ENCODE peak calls at places on chromosomes 2 and 18, in nine cellular contexts. G is NB4, S is HepG2, K is HCT116, Z is A549, T is WTC11, A is GM12878, P is K562, Q is SK-N-SH. E is an unnamed sample.

GRCh38 chr2:3636586-3637310 is 21.3 kb upstream of the ALLC start:
- DNase-seq in P (no peak), T (peak), S (no peak), K (no peak), G (no peak), A (no peak), Q (no peak), Z (no peak), E (no peak)

GRCh38 chr2:3494984-3495666 is 24.2 kb downstream of the ADI1 start:
- DNase-seq in Z (no peak), Q (peak), P (no peak), G (no peak), A (no peak), S (no peak), K (no peak), T (no peak), E (no peak)

GRCh38 chr18:55588001-55588875 is at the start of gene TCF4:
- DNase-seq in Z (peak), K (no peak), S (no peak), P (peak), G (peak), Q (peak), T (peak), A (no peak), E (peak)

GRCh38 chr2:46231721-46232120 is 65.5 kb upstream of the EPAS1 start:
- DNase-seq in P (no peak), S (no peak), A (no peak), Z (no peak), K (no peak), G (no peak), T (no peak), Q (no peak), E (no peak)

GRCh38 chr18:74517236-74517630 is 17.1 kb upstream of the CNDP1 start:
- DNase-seq in T (no peak), K (no peak), P (no peak), A (no peak), G (no peak), Z (no peak), S (no peak), Q (no peak), E (no peak)

GRCh38 chr2:217431577-217432269 is 571.1 kb downstream of the TNS1 start:
- DNase-seq in P (peak), T (no peak), Q (no peak), K (no peak), G (peak), S (no peak), Z (no peak), A (no peak), E (no peak)

GRCh38 chr18:76405761-76406356 is 89.2 kb downstream of the ZNF516 start:
- DNase-seq in Q (peak), K (peak), P (peak), T (peak), A (no peak), Z (peak), S (peak), G (peak), E (peak)

GRCh38 chr2:8614646-8615045 is 67.2 kb upstream of the ID2 start:
- DNase-seq in Q (no peak), Z (no peak), T (no peak), P (no peak), G (no peak), A (no peak), S (no peak), K (no peak), E (no peak)

GRCh38 chr2:80062298-80062697 is 242.3 kb downstream of the LRRTM1 start:
- DNase-seq in P (no peak), S (no peak), A (no peak), K (no peak), T (no peak), Q (no peak), G (no peak), Z (no peak), E (no peak)

GRCh38 chr2:102592601-102593000 is 26.8 kb upstream of the SLC9A2 start:
- DNase-seq in S (no peak), K (no peak), Q (no peak), A (no peak), P (peak), Z (peak), T (peak), G (peak), E (peak)

GRCh38 chr2:111155610-111156009 is 34.9 kb downstream of the BCL2L11 start:
- DNase-seq in G (no peak), K (no peak), A (no peak), S (peak), T (no peak), P (no peak), Q (no peak), Z (no peak), E (peak)

GRCh38 chr2:100655936-100656534 is 93.2 kb downstream of the PDCL3 start:
- DNase-seq in A (no peak), Q (no peak), K (no peak), S (no peak), Z (no peak), P (no peak), T (no peak), G (no peak), E (no peak)

GRCh38 chr2:54539683-54540082 is 83.6 kb downstream of the SPTBN1 start:
- DNase-seq in Q (no peak), T (no peak), P (no peak), Z (no peak), G (no peak), S (no peak), K (no peak), A (no peak), E (no peak)

GRCh38 chr2:172101008-172101706 is 1.5 kb downstream of the DLX2 start:
- DNase-seq in K (no peak), S (no peak), Z (no peak), T (no peak), G (peak), A (no peak), Q (peak), P (no peak), E (no peak)

GRCh38 chr2:240404174-240404852 is 31.1 kb upstream of the GPC1 start:
- DNase-seq in G (no peak), A (no peak), T (no peak), Q (no peak), K (no peak), P (no peak), Z (no peak), S (no peak), E (no peak)

GRCh38 chr2:197803033-197803444 is 1.4 kb upstream of the PLCL1 start:
- DNase-seq in Q (peak), T (no peak), Z (peak), A (peak), G (peak), P (peak), S (peak), K (peak), E (peak)

GRCh38 chr2:19574788-19575260 is 216.4 kb upstream of the OSR1 start:
- DNase-seq in P (no peak), S (no peak), G (no peak), K (no peak), Q (no peak), T (no peak), Z (no peak), A (no peak), E (peak)

GRCh38 chr2:120269076-120269744 is 16.6 kb downstream of the RALB start:
- DNase-seq in S (no peak), K (no peak), P (no peak), Q (no peak), Z (no peak), G (no peak), A (no peak), T (no peak), E (no peak)

GRCh38 chr2:216551234-216551633 is 52.6 kb downstream of the RPL37A start:
- DNase-seq in K (no peak), P (no peak), A (no peak), Q (no peak), Z (no peak), S (peak), T (no peak), G (no peak), E (peak)

GRCh38 chr2:75605770-75606535 is 40.6 kb upstream of the MRPL19 start:
- DNase-seq in Z (peak), Q (no peak), S (peak), A (no peak), K (no peak), P (no peak), T (no peak), G (no peak), E (peak)

GRCh38 chr2:198664349-198664748 is 793.4 kb downstream of the SATB2 start:
- DNase-seq in Z (no peak), T (no peak), K (no peak), S (no peak), G (no peak), Q (no peak), A (no peak), P (no peak), E (no peak)

GRCh38 chr2:205904873-205905272 is 181.1 kb downstream of the INO80D start:
- DNase-seq in Q (no peak), K (no peak), S (no peak), P (no peak), Z (no peak), T (no peak), A (no peak), G (no peak), E (no peak)

GRCh38 chr18:48949051-48949605 is 1.6 kb downstream of the SMAD7 start:
- DNase-seq in G (peak), P (no peak), A (no peak), Z (no peak), Q (no peak), T (no peak), S (no peak), K (no peak), E (peak)

DNA sequence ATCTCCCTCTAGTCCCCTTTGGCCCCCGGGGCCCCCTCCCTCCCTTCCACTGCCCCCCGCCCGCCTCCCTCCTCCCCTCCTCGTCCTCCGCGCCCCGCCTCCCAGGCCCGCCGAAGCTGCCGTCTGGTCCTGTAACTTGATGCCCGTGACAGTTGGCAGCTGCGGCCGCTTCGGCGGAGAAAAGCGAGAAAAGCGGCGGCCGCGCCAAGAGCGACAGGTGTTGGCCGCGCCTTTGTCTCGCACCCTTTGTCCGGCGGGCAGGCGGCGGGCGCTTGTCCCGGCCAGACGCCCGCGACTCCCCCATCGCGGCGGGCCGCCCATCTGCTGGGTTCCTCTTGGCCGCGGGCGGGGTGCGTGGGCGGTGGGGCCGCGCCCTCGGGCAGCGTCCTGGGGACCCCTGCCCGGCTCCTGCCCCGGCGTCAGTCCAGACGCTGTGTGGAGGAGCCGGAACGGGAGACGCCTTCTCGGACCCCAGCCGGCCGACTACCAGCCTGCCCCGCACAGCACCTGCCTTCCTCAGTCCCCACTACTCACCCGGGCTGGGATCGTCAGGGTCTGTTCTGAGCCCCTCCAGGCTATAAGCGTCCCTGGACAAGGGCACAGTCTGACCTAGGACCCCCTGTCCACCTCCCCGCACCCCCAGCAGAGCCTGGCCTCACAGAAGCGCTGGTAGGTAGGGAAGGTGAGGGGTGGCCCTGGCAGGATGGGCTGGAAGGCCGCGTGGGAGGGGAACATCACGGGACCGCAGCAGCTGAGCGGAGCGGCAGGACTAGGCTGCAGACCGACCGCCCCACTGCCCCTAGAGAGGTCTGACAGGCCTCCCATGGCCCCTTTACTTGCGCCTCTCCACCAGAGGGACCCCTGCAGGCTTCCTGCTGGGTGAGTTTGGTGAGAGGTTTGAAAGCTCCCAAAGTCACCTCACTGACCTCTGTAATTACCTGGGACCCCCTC is 1.2 kb upstream of the HES6 start:
- DNase-seq in A (no peak), Z (no peak), T (peak), G (peak), P (peak), S (no peak), K (peak), Q (no peak), E (peak)
- TF ChIP-seq MAX in A (no peak), Z (no peak), T (no peak), G (peak), P (peak), S (no peak), K (peak), Q (no peak), E (no peak)

GRCh38 chr18:50947899-50948298 is 19.9 kb upstream of the ELAC1 start:
- DNase-seq in G (no peak), Q (no peak), P (no peak), T (no peak), Z (no peak), A (no peak), S (no peak), K (no peak), E (no peak)
- TF ChIP-seq MAX in G (no peak), Q (peak), P (no peak), T (no peak), Z (no peak), A (no peak), S (no peak), K (no peak), E (no peak)

DNA sequence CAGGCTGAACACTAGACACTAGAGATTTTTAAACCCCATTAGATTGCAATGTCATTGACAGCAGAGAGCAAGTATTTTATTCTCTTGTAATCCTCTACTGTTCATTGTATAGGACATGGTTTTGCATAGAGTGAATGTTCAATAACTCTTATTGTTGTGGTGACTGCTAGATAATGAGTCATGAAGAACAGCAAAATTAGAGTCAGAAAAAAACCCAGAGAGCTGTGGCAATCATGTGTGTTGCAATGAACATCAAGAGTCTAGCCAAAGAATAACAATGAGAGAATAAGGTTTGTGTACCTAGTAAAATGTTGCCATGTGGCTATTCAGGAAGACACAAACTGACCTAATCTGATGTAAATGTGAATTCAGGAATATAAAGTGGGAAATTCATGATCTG is 684.0 kb downstream of the DSC3 start:
- DNase-seq in K (no peak), G (peak), S (no peak), Q (no peak), P (no peak), T (no peak), A (no peak), Z (no peak), E (no peak)
- TF ChIP-seq MAX in K (no peak), G (peak), S (no peak), Q (no peak), P (no peak), T (no peak), A (no peak), Z (no peak), E (no peak)

DNA sequence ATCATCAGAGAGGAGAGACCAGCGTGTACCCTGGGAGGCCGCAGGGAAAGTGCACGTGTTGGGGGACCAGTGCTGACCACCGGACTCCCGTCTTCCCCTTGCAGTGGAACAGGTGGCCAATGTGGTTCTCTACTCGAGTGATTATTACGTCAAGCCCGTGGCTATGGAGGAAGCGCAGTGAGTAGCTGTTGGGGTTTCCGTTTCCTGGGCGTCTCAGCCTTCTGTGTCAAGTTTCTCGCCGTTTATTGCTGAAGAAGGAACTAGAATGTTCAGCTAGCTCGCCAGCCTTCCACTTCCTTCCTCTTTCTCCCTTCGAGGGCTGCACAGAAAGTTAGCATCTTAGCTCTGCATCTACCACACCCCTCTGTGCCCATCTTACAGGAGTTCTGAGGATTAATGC is 22.8 kb upstream of the DGKD start:
- DNase-seq in P (no peak), G (peak), S (no peak), A (peak), K (no peak), Q (no peak), T (no peak), Z (no peak), E (no peak)
- TF ChIP-seq MAX in P (no peak), G (peak), S (no peak), A (peak), K (no peak), Q (no peak), T (no peak), Z (no peak), E (no peak)

DNA sequence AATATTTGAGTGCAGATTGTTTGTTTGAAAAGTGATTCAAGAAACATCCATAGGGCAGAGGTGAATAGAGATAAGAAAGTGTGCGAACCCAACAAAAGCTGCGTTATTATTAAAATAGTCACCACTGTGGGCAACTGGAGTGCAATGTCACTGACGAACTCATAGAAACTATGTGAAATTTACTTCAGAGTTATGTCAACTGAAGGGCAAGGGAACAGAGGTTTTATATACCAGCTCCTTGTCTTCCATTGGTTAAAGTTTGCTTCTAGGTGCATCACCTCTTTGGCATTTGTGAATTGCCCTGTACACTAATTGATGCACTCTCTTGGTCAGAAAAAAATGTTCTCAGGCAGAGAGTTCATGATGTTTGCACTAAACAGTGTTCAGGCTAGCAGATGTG is 110.5 kb upstream of the NYAP2 start:
- DNase-seq in G (no peak), K (no peak), P (no peak), S (no peak), T (no peak), Q (no peak), Z (peak), A (no peak), E (no peak)
- TF ChIP-seq MAX in G (no peak), K (no peak), P (no peak), S (no peak), T (no peak), Q (no peak), Z (no peak), A (no peak), E (no peak)

GRCh38 chr18:5294113-5294617 is 1.4 kb downstream of the ZBTB14 start:
- DNase-seq in K (no peak), P (peak), T (no peak), S (no peak), Z (no peak), G (no peak), Q (peak), A (no peak), E (peak)
- TF ChIP-seq MAX in K (no peak), P (no peak), T (no peak), S (no peak), Z (no peak), G (no peak), Q (no peak), A (no peak), E (no peak)

GRCh38 chr2:37604716-37605115 is 66.7 kb downstream of the CDC42EP3 start:
- DNase-seq in A (no peak), G (no peak), S (no peak), K (no peak), Z (no peak), T (no peak), P (no peak), Q (no peak), E (peak)
- TF ChIP-seq MAX in A (no peak), G (no peak), S (no peak), K (no peak), Z (no peak), T (no peak), P (no peak), Q (no peak), E (no peak)

GRCh38 chr2:132815522-132815921 is 145.5 kb upstream of the LYPD1 start:
- DNase-seq in Q (no peak), G (no peak), A (no peak), Z (peak), T (no peak), S (no peak), P (no peak), K (no peak), E (no peak)
- TF ChIP-seq MAX in Q (no peak), G (no peak), A (no peak), Z (no peak), T (no peak), S (no peak), P (no peak), K (no peak), E (no peak)

DNA sequence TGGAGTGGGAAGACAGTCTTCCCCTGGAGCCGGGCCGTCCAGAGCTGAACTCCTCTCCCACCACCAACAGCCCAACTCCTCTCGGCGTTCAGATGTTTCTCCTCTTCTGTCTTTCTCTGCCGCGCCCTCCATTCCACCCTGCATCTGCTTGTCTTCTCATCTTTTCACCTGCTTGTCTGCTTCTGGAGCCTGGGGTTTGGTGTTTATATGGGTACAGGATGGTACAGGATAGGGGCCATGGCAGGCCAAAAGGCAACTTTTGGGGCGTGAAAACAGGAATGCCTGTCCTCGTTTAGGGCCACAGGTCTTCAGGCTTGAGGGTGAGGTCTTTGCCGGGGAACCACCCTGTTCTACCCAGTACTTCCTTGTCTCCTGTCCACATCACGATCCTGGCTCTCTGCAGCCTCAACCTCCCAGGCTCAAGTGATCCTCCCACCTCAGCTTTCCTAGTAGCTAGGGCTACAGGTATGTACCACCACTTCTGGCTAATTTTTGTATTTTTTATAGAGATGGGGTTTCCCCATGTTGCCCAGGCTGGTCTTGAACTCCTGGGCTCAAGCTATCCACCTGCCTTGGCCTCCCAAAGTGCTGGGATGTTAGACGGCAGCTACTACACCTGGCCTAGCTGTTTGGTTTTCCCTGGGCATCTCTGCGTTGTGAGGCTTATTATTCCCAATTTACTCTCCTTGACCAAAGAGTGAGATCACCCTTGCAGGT is 60.8 kb upstream of the REL start:
- DNase-seq in Z (no peak), K (no peak), G (no peak), S (no peak), A (no peak), P (no peak), T (no peak), Q (no peak), E (no peak)
- TF ChIP-seq MAX in Z (no peak), K (no peak), G (no peak), S (no peak), A (no peak), P (no peak), T (no peak), Q (no peak), E (no peak)

DNA sequence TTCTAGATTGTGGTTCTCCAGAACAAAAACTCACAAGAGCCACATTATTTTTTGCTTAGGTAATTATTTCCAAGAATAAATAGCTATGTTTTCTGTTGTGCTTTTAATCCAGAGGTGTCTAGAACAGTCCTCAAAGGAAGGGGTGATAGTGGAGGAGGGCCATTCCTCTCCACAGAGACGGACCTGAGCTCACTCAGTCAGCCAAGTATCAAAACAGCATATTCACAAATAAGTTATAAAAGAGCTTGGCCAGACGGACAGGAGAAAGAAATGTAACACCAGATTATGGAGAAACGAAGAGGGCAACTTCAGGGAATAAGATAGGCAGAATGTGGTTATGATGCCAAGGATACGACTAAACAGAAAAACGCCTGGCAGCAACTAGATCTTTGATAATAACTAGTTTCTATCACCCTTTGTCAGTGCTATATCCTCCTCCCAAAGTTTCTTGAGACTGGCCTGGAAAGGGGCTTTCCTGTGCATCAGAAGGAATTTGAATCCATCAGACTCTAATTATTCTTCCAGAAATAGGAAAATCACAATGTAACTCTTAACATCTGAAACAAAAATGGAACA is 42.6 kb downstream of the MAP4K3 start:
- DNase-seq in A (no peak), T (no peak), K (no peak), S (no peak), Q (no peak), P (no peak), G (no peak), Z (no peak), E (no peak)
- TF ChIP-seq MAX in A (no peak), T (no peak), K (no peak), S (no peak), Q (no peak), P (no peak), G (no peak), Z (no peak), E (no peak)

E was measured in endothelial cell of umbilical vein.